ENCODE peak calls at places on chromosome 3, in four cellular contexts. One of them, this sample, is unnamed. For H3K9me3, the result is how much of the 10 kb centered on the place peaks cover.

GRCh38 chr3:107985496-107985895 is 105.3 kb downstream of the CD47 start:
- DNase-seq in GM12878: peak
- DNase-seq in K562: no peak
- DNase-seq in IMR-90: no peak
- DNase-seq in this sample: no peak

GRCh38 chr3:48000212-48000611 is 16.0 kb downstream of the MAP4 start:
- DNase-seq in GM12878: no peak
- DNase-seq in IMR-90: no peak
- DNase-seq in K562: no peak
- DNase-seq in this sample: no peak

GRCh38 chr3:107870989-107871638 is 219.7 kb downstream of the CD47 start:
- DNase-seq in GM12878: no peak
- DNase-seq in IMR-90: peak
- DNase-seq in K562: peak
- DNase-seq in this sample: no peak

GRCh38 chr3:193831495-193832455 is 238.8 kb downstream of the OPA1 start:
- DNase-seq in GM12878: peak
- DNase-seq in IMR-90: no peak
- DNase-seq in K562: no peak
- DNase-seq in this sample: no peak

GRCh38 chr3:153443961-153444360 is 281.9 kb downstream of the RAP2B start:
- DNase-seq in IMR-90: peak
- DNase-seq in K562: no peak
- DNase-seq in GM12878: no peak
- DNase-seq in this sample: peak

GRCh38 chr3:153215971-153216370 is 53.9 kb downstream of the RAP2B start:
- DNase-seq in GM12878: no peak
- DNase-seq in K562: no peak
- DNase-seq in IMR-90: no peak
- DNase-seq in this sample: peak

GRCh38 chr3:96070682-96071081 is 743.7 kb upstream of the EPHA6 start:
- DNase-seq in GM12878: no peak
- DNase-seq in IMR-90: no peak
- DNase-seq in K562: no peak
- DNase-seq in this sample: no peak

GRCh38 chr3:29324180-29324651 is 43.3 kb downstream of the RBMS3 start:
- DNase-seq in K562: no peak
- DNase-seq in IMR-90: peak
- DNase-seq in GM12878: peak
- DNase-seq in this sample: peak

GRCh38 chr3:8497582-8497981 is 4.0 kb upstream of the LMCD1 start:
- DNase-seq in GM12878: no peak
- DNase-seq in IMR-90: peak
- DNase-seq in K562: no peak
- DNase-seq in this sample: no peak

GRCh38 chr3:126958638-126959085 is 24.3 kb upstream of the PLXNA1 start:
- DNase-seq in GM12878: no peak
- DNase-seq in IMR-90: no peak
- DNase-seq in K562: no peak
- DNase-seq in this sample: no peak

GRCh38 chr3:133745981-133746721 is at the start of gene TF:
- DNase-seq in IMR-90: no peak
- DNase-seq in GM12878: no peak
- DNase-seq in K562: no peak
- DNase-seq in this sample: no peak

GRCh38 chr3:188742755-188743549 is 428.8 kb upstream of the TPRG1 start:
- DNase-seq in GM12878: no peak
- DNase-seq in K562: no peak
- DNase-seq in IMR-90: no peak
- DNase-seq in this sample: no peak

GRCh38 chr3:138890555-138891187 is 55.9 kb upstream of the PIK3CB start:
- DNase-seq in K562: no peak
- DNase-seq in GM12878: peak
- DNase-seq in IMR-90: no peak
- DNase-seq in this sample: no peak

GRCh38 chr3:195095704-195096036 is 175.3 kb downstream of the XXYLT1 start:
- DNase-seq in IMR-90: peak
- DNase-seq in K562: no peak
- DNase-seq in GM12878: no peak
- DNase-seq in this sample: no peak

GRCh38 chr3:4720316-4721075 is 227.3 kb downstream of the ITPR1 start:
- DNase-seq in GM12878: no peak
- DNase-seq in IMR-90: peak
- DNase-seq in K562: peak
- DNase-seq in this sample: peak

GRCh38 chr3:30421261-30421660 is 185.1 kb upstream of the TGFBR2 start:
- DNase-seq in IMR-90: peak
- DNase-seq in K562: no peak
- DNase-seq in GM12878: no peak
- DNase-seq in this sample: no peak

GRCh38 chr3:57164606-57165573 is at the start of gene IL17RD:
- DNase-seq in IMR-90: peak
- DNase-seq in GM12878: no peak
- DNase-seq in K562: peak
- DNase-seq in this sample: peak

GRCh38 chr3:72810659-72811434 is 37.4 kb downstream of the SHQ1 start:
- DNase-seq in IMR-90: peak
- DNase-seq in GM12878: no peak
- DNase-seq in K562: no peak
- DNase-seq in this sample: no peak

GRCh38 chr3:196661400-196661799 is 21.9 kb downstream of the NRROS start:
- DNase-seq in IMR-90: no peak
- DNase-seq in GM12878: no peak
- DNase-seq in K562: no peak
- DNase-seq in this sample: no peak

GRCh38 chr3:122679467-122680291 is 960 bp upstream of the PARP14 start:
- DNase-seq in K562: peak
- DNase-seq in GM12878: no peak
- DNase-seq in IMR-90: peak
- DNase-seq in this sample: peak

GRCh38 chr3:4817128-4817527 is 162.1 kb upstream of the BHLHE40 start:
- DNase-seq in GM12878: no peak
- DNase-seq in K562: no peak
- DNase-seq in IMR-90: no peak
- DNase-seq in this sample: no peak

GRCh38 chr3:81684739-81685395 is 76.6 kb downstream of the GBE1 start:
- DNase-seq in GM12878: no peak
- DNase-seq in K562: peak
- DNase-seq in IMR-90: peak
- DNase-seq in this sample: no peak

GRCh38 chr3:110384601-110385000 is 687.0 kb upstream of the NECTIN3 start:
- DNase-seq in GM12878: no peak
- DNase-seq in IMR-90: peak
- DNase-seq in K562: no peak
- DNase-seq in this sample: no peak

GRCh38 chr3:49294343-49294742 is 17.3 kb upstream of the C3orf62 start:
- DNase-seq in K562: no peak
- DNase-seq in GM12878: no peak
- DNase-seq in IMR-90: no peak
- DNase-seq in this sample: peak

GRCh38 chr3:132788299-132788698 is 66.1 kb upstream of the NPHP3 start:
- DNase-seq in IMR-90: peak
- DNase-seq in GM12878: no peak
- DNase-seq in K562: no peak
- DNase-seq in this sample: peak

GRCh38 chr3:195458188-195458800 is 15.5 kb upstream of the ACAP2 start:
- DNase-seq in IMR-90: peak
- DNase-seq in GM12878: no peak
- DNase-seq in K562: peak
- DNase-seq in this sample: peak

GRCh38 chr3:64150527-64151238 is 74.6 kb downstream of the PRICKLE2 start:
- DNase-seq in GM12878: no peak
- DNase-seq in IMR-90: peak
- DNase-seq in K562: no peak
- DNase-seq in this sample: peak

GRCh38 chr3:52215351-52215750 is 10.1 kb downstream of the TLR9 start:
- DNase-seq in IMR-90: no peak
- DNase-seq in K562: no peak
- DNase-seq in GM12878: no peak
- DNase-seq in this sample: no peak

GRCh38 chr3:44065311-44065710 is 176.4 kb upstream of the TOPAZ1 start:
- DNase-seq in K562: no peak
- DNase-seq in GM12878: no peak
- DNase-seq in IMR-90: no peak
- DNase-seq in this sample: no peak

DNA sequence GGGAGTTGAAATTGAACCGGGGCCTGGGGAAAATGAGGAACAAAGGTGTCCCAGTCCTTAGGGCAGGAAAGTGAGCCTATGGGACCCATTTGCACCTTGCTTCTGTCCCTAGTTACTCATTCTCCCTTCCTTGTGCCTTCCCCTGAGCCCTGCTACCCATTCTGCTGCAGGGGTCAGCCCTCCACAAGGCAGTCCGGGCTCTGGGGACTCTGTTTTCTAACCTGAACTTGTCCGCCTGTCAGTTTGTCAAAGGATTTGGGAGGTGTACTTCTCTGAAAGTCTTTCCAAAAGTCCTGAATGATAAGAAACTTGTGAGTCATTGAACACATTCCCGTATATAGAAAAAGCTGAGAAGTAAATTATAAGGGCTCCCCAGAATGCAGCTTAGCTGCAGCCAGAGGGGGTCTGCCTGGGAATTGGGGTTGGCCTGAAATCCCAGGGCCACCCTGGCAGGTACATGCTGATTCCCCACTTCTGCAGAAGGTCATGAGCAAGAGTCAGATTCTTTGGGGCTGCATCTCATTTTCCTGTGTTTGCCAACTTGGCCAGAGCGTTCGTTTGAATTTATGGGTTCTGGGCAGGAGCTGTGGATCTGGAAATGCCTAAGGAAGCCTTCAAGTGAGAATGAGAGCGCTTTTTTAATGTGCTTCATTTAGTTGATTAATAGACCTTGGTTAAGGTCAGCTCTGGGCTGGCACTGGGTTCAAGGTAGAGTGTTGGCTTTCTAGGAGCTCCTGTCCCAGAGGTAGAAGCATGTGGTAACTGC is 2.9 kb downstream of the SLC6A6 start:
- DNase-seq in GM12878: no peak
- DNase-seq in K562: peak
- DNase-seq in IMR-90: no peak
- DNase-seq in this sample: no peak
- H3K4me2 ChIP-seq in GM12878: peak
- H3K4me2 ChIP-seq in K562: peak
- H3K4me2 ChIP-seq in IMR-90: peak
- H3K4me2 ChIP-seq in this sample: no peak

GRCh38 chr3:32296251-32297204 is 58.0 kb downstream of the CMTM8 start:
- DNase-seq in K562: peak
- DNase-seq in IMR-90: peak
- DNase-seq in GM12878: no peak
- DNase-seq in this sample: peak
- TF ChIP-seq FOS in K562: no peak
- TF ChIP-seq FOS in IMR-90: no peak
- TF ChIP-seq FOS in GM12878: no peak
- TF ChIP-seq FOS in this sample: no peak

GRCh38 chr3:31654998-31655397 is 122.3 kb downstream of the STT3B start:
- DNase-seq in GM12878: no peak
- DNase-seq in K562: no peak
- DNase-seq in IMR-90: no peak
- DNase-seq in this sample: no peak
- H3K9me3 ChIP-seq in GM12878: under half
- H3K9me3 ChIP-seq in K562: under half
- H3K9me3 ChIP-seq in IMR-90: under half
- H3K9me3 ChIP-seq in this sample: under half

DNA sequence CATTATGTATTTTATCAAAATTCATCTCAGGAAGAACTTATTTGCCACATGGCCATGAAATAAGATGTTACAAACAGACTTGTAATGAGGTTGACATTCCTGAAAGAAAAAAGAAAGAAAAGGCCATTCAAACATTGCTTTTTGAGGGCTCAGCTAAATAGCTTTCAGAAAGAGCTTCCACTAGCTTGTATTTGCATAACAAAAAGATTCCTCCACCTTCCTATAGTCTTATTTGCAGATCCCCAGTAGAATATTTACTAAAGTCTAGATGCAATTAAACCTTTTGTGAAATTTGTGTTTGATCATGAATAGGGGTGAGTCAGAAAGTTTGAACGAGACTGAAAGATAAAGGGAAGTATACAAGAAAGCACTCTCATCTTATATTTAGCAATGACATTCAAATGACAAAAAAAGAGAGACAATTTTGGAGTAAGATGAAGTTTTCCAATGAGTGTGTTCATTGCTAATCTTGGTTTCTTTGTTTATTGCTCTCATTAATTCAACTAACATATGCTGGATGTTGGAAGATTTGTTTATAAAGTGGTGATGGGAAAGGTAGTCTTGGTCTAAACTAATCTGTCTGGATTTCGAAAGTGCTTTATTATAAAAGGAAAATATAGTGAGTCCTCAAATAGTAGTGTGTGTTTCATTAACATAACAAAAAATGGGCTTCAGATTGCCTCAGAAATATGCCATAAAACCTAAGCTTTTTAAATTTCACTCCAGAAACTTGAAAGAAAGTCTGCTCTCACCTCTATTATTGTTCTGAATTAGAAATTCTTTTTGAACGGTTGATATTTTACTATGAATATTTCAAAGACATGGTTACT is 9.0 kb upstream of the CADPS start:
- DNase-seq in K562: no peak
- DNase-seq in GM12878: no peak
- DNase-seq in IMR-90: no peak
- DNase-seq in this sample: no peak
- H3K4me2 ChIP-seq in K562: no peak
- H3K4me2 ChIP-seq in GM12878: no peak
- H3K4me2 ChIP-seq in IMR-90: no peak
- H3K4me2 ChIP-seq in this sample: no peak